ENCODE peak calls at places on chromosome 15, in seven cellular contexts. X, K, P, C, Q, G and N are unnamed samples.

GRCh38 chr15:95644476-95644875 is 686.0 kb upstream of the NR2F2 start:
- DNase-seq in K (no peak), C (no peak), X (no peak), Q (no peak), G (no peak), P (no peak), N (no peak)

GRCh38 chr15:68644088-68644904 is 65.5 kb downstream of the CORO2B start:
- DNase-seq in X (peak; percentile 13), C (no peak), G (peak; percentile 55), P (no peak), K (no peak), Q (no peak), N (no peak)

GRCh38 chr15:64791401-64791800 is 16.0 kb upstream of the RBPMS2 start:
- DNase-seq in Q (no peak), P (no peak), K (no peak), C (no peak), X (no peak), G (no peak), N (no peak)

GRCh38 chr15:75455982-75456531 is 4.6 kb upstream of the SIN3A start:
- DNase-seq in X (peak; percentile 71), P (peak; percentile 37), G (no peak), C (peak; percentile 65), Q (peak; percentile 1), K (no peak), N (peak; percentile 15)

GRCh38 chr15:26325495-26325894 is 447.4 kb downstream of the GABRB3 start:
- DNase-seq in X (no peak), Q (no peak), P (no peak), K (no peak), G (no peak), C (no peak), N (no peak)

GRCh38 chr15:93143186-93143585 is 54.2 kb upstream of the RGMA start:
- DNase-seq in K (no peak), G (no peak), Q (no peak), P (no peak), X (no peak), C (no peak), N (no peak)

GRCh38 chr15:60634815-60635214 is 155.9 kb upstream of the ICE2 start:
- DNase-seq in Q (no peak), X (no peak), P (no peak), C (no peak), K (no peak), G (no peak), N (no peak)

GRCh38 chr15:44788748-44789147 is 52.4 kb downstream of the TRIM69 start:
- DNase-seq in Q (no peak), P (peak; percentile 17), C (no peak), K (no peak), G (no peak), X (no peak), N (no peak)

GRCh38 chr15:78035861-78036476 is 41.5 kb downstream of the TBC1D2B start:
- DNase-seq in P (no peak), C (no peak), G (no peak), K (no peak), Q (no peak), X (no peak), N (no peak)

GRCh38 chr15:43274136-43274535 is 7.4 kb upstream of the TGM5 start:
- DNase-seq in X (no peak), C (no peak), Q (peak; percentile 12), P (no peak), G (no peak), K (no peak), N (no peak)

GRCh38 chr15:90300988-90301715 is 35.7 kb downstream of the NGRN start:
- DNase-seq in G (no peak), P (peak; percentile 46), K (no peak), Q (peak; percentile 69), C (peak; percentile 69), X (peak; percentile 47), N (no peak)

GRCh38 chr15:61915640-61916039 is 144.6 kb downstream of the VPS13C start:
- DNase-seq in Q (no peak), C (no peak), X (no peak), P (no peak), K (no peak), G (no peak), N (no peak)

GRCh38 chr15:91496754-91497691 is 356.5 kb upstream of the SLCO3A1 start:
- DNase-seq in K (no peak), Q (no peak), P (no peak), X (no peak), G (no peak), C (no peak), N (no peak)